ENCODE peak calls at places on chromosomes 7 and 10, in five cellular contexts. One of them, this sample, is unnamed.

GRCh38 chr7:30556854-30557644 is 37.6 kb upstream of the GARS1 start:
- DNase-seq in PC-9: no peak
- DNase-seq in astrocyte of the spinal cord: peak
- DNase-seq in Panc1: no peak
- DNase-seq in coronary artery: no peak
- DNase-seq in this sample: peak

GRCh38 chr10:63720072-63720537 is 198.9 kb downstream of the REEP3 start:
- DNase-seq in PC-9: peak
- DNase-seq in astrocyte of the spinal cord: peak
- DNase-seq in Panc1: no peak
- DNase-seq in coronary artery: no peak
- DNase-seq in this sample: no peak

GRCh38 chr7:144455040-144455404 is 51.5 kb upstream of the NOBOX start:
- DNase-seq in PC-9: no peak
- DNase-seq in astrocyte of the spinal cord: no peak
- DNase-seq in Panc1: no peak
- DNase-seq in coronary artery: no peak
- DNase-seq in this sample: no peak

GRCh38 chr10:128268015-128268722 is 141.9 kb upstream of the MKI67 start:
- DNase-seq in PC-9: peak
- DNase-seq in astrocyte of the spinal cord: no peak
- DNase-seq in Panc1: no peak
- DNase-seq in coronary artery: no peak
- DNase-seq in this sample: peak

GRCh38 chr10:93420091-93420490 is 62.0 kb downstream of the MYOF start:
- DNase-seq in PC-9: no peak
- DNase-seq in astrocyte of the spinal cord: no peak
- DNase-seq in Panc1: no peak
- DNase-seq in coronary artery: no peak
- DNase-seq in this sample: no peak

GRCh38 chr7:103989200-103989784 is at the start of gene RELN:
- DNase-seq in PC-9: no peak
- DNase-seq in astrocyte of the spinal cord: peak
- DNase-seq in Panc1: no peak
- DNase-seq in coronary artery: no peak
- DNase-seq in this sample: no peak

GRCh38 chr7:97013025-97013424 is 7.7 kb downstream of the DLX6 start:
- DNase-seq in PC-9: no peak
- DNase-seq in astrocyte of the spinal cord: no peak
- DNase-seq in Panc1: no peak
- DNase-seq in coronary artery: no peak
- DNase-seq in this sample: no peak

GRCh38 chr10:7908541-7909210 is 90.4 kb downstream of the TAF3 start:
- DNase-seq in PC-9: no peak
- DNase-seq in astrocyte of the spinal cord: no peak
- DNase-seq in Panc1: no peak
- DNase-seq in coronary artery: no peak
- DNase-seq in this sample: no peak

GRCh38 chr10:75395171-75395954 is 6.2 kb downstream of the ZNF503 start:
- DNase-seq in PC-9: peak
- DNase-seq in astrocyte of the spinal cord: peak
- DNase-seq in Panc1: no peak
- DNase-seq in coronary artery: no peak
- DNase-seq in this sample: no peak

GRCh38 chr7:70114854-70115253 is 516.6 kb downstream of the AUTS2 start:
- DNase-seq in PC-9: no peak
- DNase-seq in astrocyte of the spinal cord: no peak
- DNase-seq in Panc1: no peak
- DNase-seq in coronary artery: no peak
- DNase-seq in this sample: no peak

GRCh38 chr7:72785166-72785955 is 42.6 kb downstream of the TYW1B start:
- DNase-seq in PC-9: no peak
- DNase-seq in astrocyte of the spinal cord: peak
- DNase-seq in Panc1: no peak
- DNase-seq in coronary artery: no peak
- DNase-seq in this sample: no peak

GRCh38 chr10:5497289-5497688 is 2.1 kb downstream of the CALML5 start:
- DNase-seq in PC-9: no peak
- DNase-seq in astrocyte of the spinal cord: no peak
- DNase-seq in Panc1: no peak
- DNase-seq in coronary artery: peak
- DNase-seq in this sample: no peak

GRCh38 chr7:159096736-159097581 is 47.7 kb downstream of the VIPR2 start:
- DNase-seq in PC-9: no peak
- DNase-seq in astrocyte of the spinal cord: no peak
- DNase-seq in Panc1: no peak
- DNase-seq in coronary artery: peak
- DNase-seq in this sample: no peak

GRCh38 chr7:156927571-156928405 is 21.7 kb upstream of the NOM1 start:
- DNase-seq in PC-9: no peak
- DNase-seq in astrocyte of the spinal cord: no peak
- DNase-seq in Panc1: no peak
- DNase-seq in coronary artery: no peak
- DNase-seq in this sample: no peak

GRCh38 chr10:94150541-94151184 is 156.9 kb downstream of the PLCE1 start:
- DNase-seq in PC-9: no peak
- DNase-seq in astrocyte of the spinal cord: no peak
- DNase-seq in Panc1: no peak
- DNase-seq in coronary artery: no peak
- DNase-seq in this sample: no peak

GRCh38 chr10:55370021-55370420 is 569.0 kb upstream of the PCDH15 start:
- DNase-seq in PC-9: no peak
- DNase-seq in astrocyte of the spinal cord: peak
- DNase-seq in Panc1: no peak
- DNase-seq in coronary artery: no peak
- DNase-seq in this sample: no peak

GRCh38 chr7:131105803-131106680 is 221.6 kb upstream of the MKLN1 start:
- DNase-seq in PC-9: peak
- DNase-seq in astrocyte of the spinal cord: peak
- DNase-seq in Panc1: no peak
- DNase-seq in coronary artery: peak
- DNase-seq in this sample: no peak

GRCh38 chr7:112898432-112899290 is 108.5 kb upstream of the TMEM168 start:
- DNase-seq in PC-9: peak
- DNase-seq in astrocyte of the spinal cord: peak
- DNase-seq in Panc1: peak
- DNase-seq in coronary artery: no peak
- DNase-seq in this sample: peak

GRCh38 chr10:44647877-44648542 is 263.1 kb upstream of the CXCL12 start:
- DNase-seq in PC-9: no peak
- DNase-seq in astrocyte of the spinal cord: peak
- DNase-seq in Panc1: no peak
- DNase-seq in coronary artery: no peak
- DNase-seq in this sample: no peak

GRCh38 chr7:129150199-129150996 is 5.9 kb downstream of the TSPAN33 start:
- DNase-seq in PC-9: no peak
- DNase-seq in astrocyte of the spinal cord: no peak
- DNase-seq in Panc1: no peak
- DNase-seq in coronary artery: no peak
- DNase-seq in this sample: no peak

GRCh38 chr10:44510716-44511115 is 125.8 kb upstream of the CXCL12 start:
- DNase-seq in PC-9: no peak
- DNase-seq in astrocyte of the spinal cord: peak
- DNase-seq in Panc1: no peak
- DNase-seq in coronary artery: no peak
- DNase-seq in this sample: no peak

GRCh38 chr7:1555813-1556540 is at the start of gene TMEM184A:
- DNase-seq in PC-9: peak
- DNase-seq in astrocyte of the spinal cord: no peak
- DNase-seq in Panc1: no peak
- DNase-seq in coronary artery: peak
- DNase-seq in this sample: peak

GRCh38 chr10:70169011-70169410 is 1.3 kb downstream of the SAR1A start:
- DNase-seq in PC-9: no peak
- DNase-seq in astrocyte of the spinal cord: no peak
- DNase-seq in Panc1: no peak
- DNase-seq in coronary artery: no peak
- DNase-seq in this sample: no peak

GRCh38 chr10:132867801-132868644 is 74.3 kb downstream of the CFAP46 start:
- DNase-seq in PC-9: no peak
- DNase-seq in astrocyte of the spinal cord: no peak
- DNase-seq in Panc1: no peak
- DNase-seq in coronary artery: no peak
- DNase-seq in this sample: no peak

GRCh38 chr10:24873281-24873683 is 79.1 kb downstream of the PRTFDC1 start:
- DNase-seq in PC-9: peak
- DNase-seq in astrocyte of the spinal cord: peak
- DNase-seq in Panc1: no peak
- DNase-seq in coronary artery: no peak
- DNase-seq in this sample: no peak

GRCh38 chr7:47320296-47320695 is 261.6 kb downstream of the TNS3 start:
- DNase-seq in PC-9: no peak
- DNase-seq in astrocyte of the spinal cord: no peak
- DNase-seq in Panc1: no peak
- DNase-seq in coronary artery: peak
- DNase-seq in this sample: no peak

GRCh38 chr7:143002856-143003255 is 24.1 kb downstream of the OR9A2 start:
- DNase-seq in PC-9: no peak
- DNase-seq in astrocyte of the spinal cord: no peak
- DNase-seq in Panc1: no peak
- DNase-seq in coronary artery: no peak
- DNase-seq in this sample: peak

GRCh38 chr10:78371118-78371517 is 337.5 kb downstream of the RPS24 start:
- DNase-seq in PC-9: no peak
- DNase-seq in astrocyte of the spinal cord: no peak
- DNase-seq in Panc1: no peak
- DNase-seq in coronary artery: no peak
- DNase-seq in this sample: no peak

GRCh38 chr7:108014747-108015682 is 12.1 kb upstream of the LAMB1 start:
- DNase-seq in PC-9: no peak
- DNase-seq in astrocyte of the spinal cord: peak
- DNase-seq in Panc1: no peak
- DNase-seq in coronary artery: no peak
- DNase-seq in this sample: peak

GRCh38 chr10:27685686-27686085 is 59.9 kb downstream of the MKX start:
- DNase-seq in PC-9: no peak
- DNase-seq in astrocyte of the spinal cord: no peak
- DNase-seq in Panc1: no peak
- DNase-seq in coronary artery: no peak
- DNase-seq in this sample: no peak

GRCh38 chr7:25564980-25565379 is 336.7 kb upstream of the NPVF start:
- DNase-seq in PC-9: no peak
- DNase-seq in astrocyte of the spinal cord: no peak
- DNase-seq in Panc1: no peak
- DNase-seq in coronary artery: no peak
- DNase-seq in this sample: no peak

GRCh38 chr10:110725809-110726641 is 81.9 kb downstream of the RBM20 start:
- DNase-seq in PC-9: no peak
- DNase-seq in astrocyte of the spinal cord: no peak
- DNase-seq in Panc1: no peak
- DNase-seq in coronary artery: peak
- DNase-seq in this sample: no peak

DNA sequence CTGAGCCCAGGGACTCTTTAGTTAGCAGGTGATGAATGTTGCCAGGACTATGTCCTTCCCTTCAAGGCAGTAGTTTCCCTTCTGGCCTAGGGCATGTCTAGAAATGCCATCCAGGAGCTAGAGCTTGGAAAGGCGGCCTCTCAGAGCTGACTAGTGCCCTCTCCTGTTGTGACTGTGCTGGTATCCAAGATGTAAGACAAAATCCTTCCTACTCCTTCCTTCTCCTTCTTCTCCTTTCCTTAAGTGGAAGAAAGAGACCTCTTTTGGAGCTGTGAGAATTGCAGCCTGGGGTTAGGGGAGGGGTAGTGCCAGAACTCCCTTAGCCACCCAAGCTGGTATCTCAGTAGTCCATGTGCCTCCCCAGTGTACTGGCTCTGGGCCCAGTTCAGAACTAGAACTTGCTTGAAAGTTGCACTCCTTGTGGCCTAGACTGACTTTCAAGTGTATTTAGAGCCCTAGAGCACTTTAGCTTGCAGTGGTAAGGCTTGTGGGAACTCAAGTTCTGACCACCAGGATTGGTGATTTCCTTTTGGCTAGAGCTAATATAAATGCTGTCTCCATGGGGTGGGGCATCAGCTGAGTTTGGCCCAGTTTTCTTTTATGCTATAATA is 118.8 kb downstream of the NPSR1 start:
- DNase-seq in PC-9: no peak
- DNase-seq in astrocyte of the spinal cord: no peak
- DNase-seq in Panc1: no peak
- DNase-seq in coronary artery: no peak
- DNase-seq in this sample: no peak
- TF ChIP-seq CTCF in PC-9: no peak
- TF ChIP-seq CTCF in astrocyte of the spinal cord: no peak
- TF ChIP-seq CTCF in Panc1: no peak
- TF ChIP-seq CTCF in coronary artery: no peak
- TF ChIP-seq CTCF in this sample: peak

GRCh38 chr7:38373155-38373554 is 99.7 kb upstream of the TARP start:
- DNase-seq in PC-9: no peak
- DNase-seq in astrocyte of the spinal cord: no peak
- DNase-seq in Panc1: no peak
- DNase-seq in coronary artery: no peak
- DNase-seq in this sample: no peak

GRCh38 chr7:38368191-38368605 is 94.8 kb upstream of the TARP start:
- DNase-seq in PC-9: peak
- DNase-seq in astrocyte of the spinal cord: peak
- DNase-seq in Panc1: peak
- DNase-seq in coronary artery: no peak
- DNase-seq in this sample: peak

GRCh38 chr7:38374507-38374906 is 101.1 kb upstream of the TARP start:
- DNase-seq in PC-9: no peak
- DNase-seq in astrocyte of the spinal cord: peak
- DNase-seq in Panc1: no peak
- DNase-seq in coronary artery: no peak
- DNase-seq in this sample: no peak

GRCh38 chr7:38367301-38367700 is 93.9 kb upstream of the TARP start:
- DNase-seq in PC-9: no peak
- DNase-seq in astrocyte of the spinal cord: peak
- DNase-seq in Panc1: no peak
- DNase-seq in coronary artery: no peak
- DNase-seq in this sample: no peak

GRCh38 chr7:38369816-38370493 is 96.5 kb upstream of the TARP start:
- DNase-seq in PC-9: peak
- DNase-seq in astrocyte of the spinal cord: peak
- DNase-seq in Panc1: peak
- DNase-seq in coronary artery: peak
- DNase-seq in this sample: peak
- H3K4me3 ChIP-seq in PC-9: no peak
- H3K4me3 ChIP-seq in astrocyte of the spinal cord: no peak
- H3K4me3 ChIP-seq in Panc1: no peak
- H3K4me3 ChIP-seq in coronary artery: no peak
- H3K4me3 ChIP-seq in this sample: no peak

DNA sequence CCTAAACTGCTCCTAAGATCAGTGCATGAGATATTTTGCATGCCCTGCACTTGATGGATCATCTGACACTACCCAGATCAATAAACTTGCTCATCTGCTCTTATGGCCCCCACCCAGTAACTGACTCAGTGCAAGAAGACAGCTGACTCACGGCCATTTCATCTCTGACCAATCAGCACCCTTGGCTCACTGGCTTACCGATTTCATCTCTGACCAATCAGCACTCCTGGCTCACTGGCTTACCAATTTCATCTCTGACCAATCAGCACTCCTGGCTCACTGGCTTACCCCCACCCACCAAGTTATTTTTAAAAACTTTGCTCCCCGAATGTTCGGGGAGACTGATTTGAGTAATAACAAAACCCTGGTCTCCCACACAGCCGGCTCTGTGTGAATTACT is 37.1 kb upstream of the OPTN start:
- DNase-seq in PC-9: no peak
- DNase-seq in astrocyte of the spinal cord: no peak
- DNase-seq in Panc1: no peak
- DNase-seq in coronary artery: no peak
- DNase-seq in this sample: no peak
- TF ChIP-seq CTCF in PC-9: no peak
- TF ChIP-seq CTCF in astrocyte of the spinal cord: no peak
- TF ChIP-seq CTCF in Panc1: no peak
- TF ChIP-seq CTCF in coronary artery: no peak
- TF ChIP-seq CTCF in this sample: no peak

GRCh38 chr7:40400525-40400924 is 265.7 kb downstream of the SUGCT start:
- DNase-seq in PC-9: no peak
- DNase-seq in astrocyte of the spinal cord: no peak
- DNase-seq in Panc1: no peak
- DNase-seq in coronary artery: no peak
- DNase-seq in this sample: no peak
- H3K4me3 ChIP-seq in PC-9: no peak
- H3K4me3 ChIP-seq in astrocyte of the spinal cord: no peak
- H3K4me3 ChIP-seq in Panc1: no peak
- H3K4me3 ChIP-seq in coronary artery: no peak
- H3K4me3 ChIP-seq in this sample: no peak

This sample was measured in LNCaP clone FGC.